ENCODE peak calls at places on chromosome 20, in four cellular contexts. One of them, this sample, is unnamed.

GRCh38 chr20:59939052-59939878 is 840 bp downstream of the PPP1R3D start:
- DNase-seq in WERI-Rb-1: no peak
- DNase-seq in bronchial epithelial cell: no peak
- DNase-seq in endodermal cell: peak; percentile 77
- DNase-seq in this sample: peak; percentile 39

GRCh38 chr20:40046703-40047102 is 642.3 kb downstream of the MAFB start:
- DNase-seq in WERI-Rb-1: no peak
- DNase-seq in endodermal cell: no peak
- DNase-seq in bronchial epithelial cell: no peak
- DNase-seq in this sample: no peak

GRCh38 chr20:42611423-42611822 is 578.3 kb downstream of the PTPRT start:
- DNase-seq in endodermal cell: no peak
- DNase-seq in WERI-Rb-1: no peak
- DNase-seq in bronchial epithelial cell: no peak
- DNase-seq in this sample: no peak

GRCh38 chr20:6683346-6683977 is 84.0 kb upstream of the BMP2 start:
- DNase-seq in bronchial epithelial cell: no peak
- DNase-seq in endodermal cell: no peak
- DNase-seq in WERI-Rb-1: no peak
- DNase-seq in this sample: no peak

GRCh38 chr20:17856024-17856564 is 112.5 kb downstream of the SNX5 start:
- DNase-seq in bronchial epithelial cell: no peak
- DNase-seq in WERI-Rb-1: no peak
- DNase-seq in endodermal cell: no peak
- DNase-seq in this sample: no peak

GRCh38 chr20:62308102-62308822 is 5.5 kb downstream of the ADRM1 start:
- DNase-seq in endodermal cell: no peak
- DNase-seq in WERI-Rb-1: no peak
- DNase-seq in bronchial epithelial cell: peak; percentile 3
- DNase-seq in this sample: no peak

GRCh38 chr20:47146703-47147102 is 209.8 kb downstream of the ZMYND8 start:
- DNase-seq in WERI-Rb-1: no peak
- DNase-seq in endodermal cell: no peak
- DNase-seq in bronchial epithelial cell: no peak
- DNase-seq in this sample: no peak

GRCh38 chr20:4573564-4574355 is 147.9 kb upstream of the PRND start:
- DNase-seq in endodermal cell: no peak
- DNase-seq in bronchial epithelial cell: peak; percentile 90
- DNase-seq in WERI-Rb-1: peak; percentile 46
- DNase-seq in this sample: no peak

GRCh38 chr20:36317675-36318074 is 11.5 kb downstream of the DLGAP4 start:
- DNase-seq in WERI-Rb-1: no peak
- DNase-seq in bronchial epithelial cell: no peak
- DNase-seq in endodermal cell: peak; percentile 24
- DNase-seq in this sample: no peak

DNA sequence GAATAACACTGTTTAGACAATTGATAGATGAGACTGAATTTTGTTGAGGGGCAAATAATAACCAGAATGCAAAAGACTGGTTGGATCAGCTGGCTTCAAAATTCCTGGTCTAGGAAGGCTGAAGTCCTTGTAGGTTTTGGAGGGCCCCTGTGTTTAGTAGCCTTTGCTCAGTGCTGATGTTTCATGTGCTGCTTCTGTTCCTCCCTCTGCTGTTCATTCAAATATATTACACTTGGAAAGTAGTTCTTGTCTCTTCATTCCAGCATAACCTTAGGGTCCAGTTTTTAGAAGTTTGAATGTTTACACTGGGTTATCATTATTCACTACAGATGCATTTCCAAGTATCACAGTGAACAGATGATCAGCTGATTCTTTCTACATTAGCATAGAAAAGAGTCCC is 72.5 kb downstream of the FLRT3 start:
- DNase-seq in bronchial epithelial cell: peak; percentile 39
- DNase-seq in WERI-Rb-1: no peak
- DNase-seq in endodermal cell: no peak
- DNase-seq in this sample: no peak
- TF ChIP-seq CTCF in bronchial epithelial cell: peak; percentile 47
- TF ChIP-seq CTCF in WERI-Rb-1: no peak
- TF ChIP-seq CTCF in endodermal cell: peak; percentile 76
- TF ChIP-seq CTCF in this sample: peak; percentile 38

GRCh38 chr20:33444797-33445560 is 1.4 kb upstream of the SNTA1 start:
- DNase-seq in WERI-Rb-1: peak; percentile 50
- DNase-seq in endodermal cell: peak; percentile 77
- DNase-seq in bronchial epithelial cell: peak; percentile 32
- DNase-seq in this sample: no peak
- TF ChIP-seq CTCF in WERI-Rb-1: peak; percentile 47
- TF ChIP-seq CTCF in endodermal cell: peak; percentile 58
- TF ChIP-seq CTCF in bronchial epithelial cell: peak; percentile 25
- TF ChIP-seq CTCF in this sample: no peak

GRCh38 chr20:49335456-49335855 is 57.6 kb upstream of the ZNFX1 start:
- DNase-seq in WERI-Rb-1: no peak
- DNase-seq in bronchial epithelial cell: no peak
- DNase-seq in endodermal cell: no peak
- DNase-seq in this sample: no peak
- TF ChIP-seq CTCF in WERI-Rb-1: no peak
- TF ChIP-seq CTCF in bronchial epithelial cell: no peak
- TF ChIP-seq CTCF in endodermal cell: no peak
- TF ChIP-seq CTCF in this sample: no peak

GRCh38 chr20:56518126-56518525 is 6.4 kb upstream of the FAM209A start:
- DNase-seq in bronchial epithelial cell: no peak
- DNase-seq in endodermal cell: no peak
- DNase-seq in WERI-Rb-1: no peak
- DNase-seq in this sample: no peak
- TF ChIP-seq CTCF in bronchial epithelial cell: no peak
- TF ChIP-seq CTCF in endodermal cell: no peak
- TF ChIP-seq CTCF in WERI-Rb-1: no peak
- TF ChIP-seq CTCF in this sample: no peak

GRCh38 chr20:45630366-45630765 is 718 bp downstream of the WFDC9 start:
- DNase-seq in endodermal cell: no peak
- DNase-seq in WERI-Rb-1: no peak
- DNase-seq in bronchial epithelial cell: peak; percentile 8
- DNase-seq in this sample: no peak

GRCh38 chr20:45626540-45626939 is 3.0 kb upstream of the WFDC10A start:
- DNase-seq in bronchial epithelial cell: no peak
- DNase-seq in WERI-Rb-1: no peak
- DNase-seq in endodermal cell: no peak
- DNase-seq in this sample: no peak

GRCh38 chr20:45631184-45631583 is at the start of gene WFDC9:
- DNase-seq in WERI-Rb-1: no peak
- DNase-seq in bronchial epithelial cell: no peak
- DNase-seq in endodermal cell: no peak
- DNase-seq in this sample: no peak

DNA sequence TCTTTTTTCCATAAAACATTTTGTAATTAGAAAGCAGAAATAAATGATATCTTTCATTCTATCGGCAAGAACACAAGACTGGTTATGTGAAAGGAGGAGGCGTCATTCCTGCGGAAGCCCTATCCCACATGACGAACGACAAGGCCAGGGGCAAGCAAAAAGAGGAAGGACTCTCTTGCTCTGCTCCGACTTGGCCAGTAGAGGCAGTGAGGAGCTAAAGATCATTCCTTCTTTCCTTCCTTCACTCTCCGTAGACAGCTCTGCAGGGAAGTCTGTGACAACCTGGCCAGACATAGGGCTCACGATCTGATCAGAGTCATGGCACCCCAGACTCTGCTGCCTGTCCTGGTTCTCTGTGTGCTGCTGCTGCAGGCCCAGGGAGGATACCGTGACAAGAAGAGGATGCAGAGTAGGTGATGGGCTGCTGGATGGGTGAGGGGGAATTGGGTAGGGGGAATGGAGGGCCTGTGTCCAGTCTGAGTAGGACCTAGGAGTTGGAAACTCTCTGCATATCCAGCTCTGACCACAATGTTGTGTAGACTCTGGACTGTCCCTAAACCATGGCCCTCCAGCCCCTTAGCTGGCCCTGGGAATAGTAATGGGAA is at the start of gene WFDC10A:
- DNase-seq in WERI-Rb-1: peak; percentile 65
- DNase-seq in bronchial epithelial cell: peak; percentile 67
- DNase-seq in endodermal cell: peak; percentile 86
- DNase-seq in this sample: peak; percentile 44
- TF ChIP-seq CTCF in WERI-Rb-1: peak; percentile 90
- TF ChIP-seq CTCF in bronchial epithelial cell: peak; percentile 94
- TF ChIP-seq CTCF in endodermal cell: peak; percentile 85
- TF ChIP-seq CTCF in this sample: peak; percentile 66

DNA sequence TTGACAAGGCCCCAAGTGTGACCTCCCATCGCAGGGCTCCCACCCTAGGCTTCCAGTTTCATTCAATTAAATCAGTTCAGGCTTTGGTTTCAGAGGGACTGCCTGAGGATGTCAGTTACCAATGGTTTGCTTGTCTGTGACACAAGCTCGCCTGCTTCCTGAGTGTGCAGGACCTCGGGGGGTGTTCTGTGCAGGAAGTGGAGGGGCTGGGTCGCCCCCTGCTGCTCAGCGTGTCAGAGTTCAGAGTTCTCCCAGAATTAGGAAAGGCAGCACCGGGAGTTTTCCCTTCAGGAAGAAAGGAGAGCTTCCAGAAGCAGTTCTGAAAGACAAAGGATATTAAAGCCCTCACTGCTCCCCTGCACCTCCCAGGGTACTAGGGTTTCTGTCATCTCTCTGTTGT is 50.8 kb upstream of the TGM3 start:
- DNase-seq in bronchial epithelial cell: no peak
- DNase-seq in endodermal cell: peak; percentile 46
- DNase-seq in WERI-Rb-1: peak; percentile 32
- DNase-seq in this sample: peak; percentile 41
- TF ChIP-seq CTCF in bronchial epithelial cell: no peak
- TF ChIP-seq CTCF in endodermal cell: no peak
- TF ChIP-seq CTCF in WERI-Rb-1: peak; percentile 43
- TF ChIP-seq CTCF in this sample: no peak

GRCh38 chr20:57264151-57264792 is 2.2 kb downstream of the BMP7 start:
- DNase-seq in WERI-Rb-1: no peak
- DNase-seq in endodermal cell: peak; percentile 86
- DNase-seq in bronchial epithelial cell: no peak
- DNase-seq in this sample: no peak
- TF ChIP-seq CTCF in WERI-Rb-1: no peak
- TF ChIP-seq CTCF in endodermal cell: peak; percentile 13
- TF ChIP-seq CTCF in bronchial epithelial cell: no peak
- TF ChIP-seq CTCF in this sample: no peak

This sample was measured in endothelial cell.